ENCODE peak calls at places on chromosomes 12 and 14, in six cellular contexts. E is stimulated activated CD4-positive, alpha-beta T cell treated with anti-CD3 and anti-CD28 coated beads, Interleukin-12 subunit alpha, Interleukin-12 subunit beta, amount 100 ng/mL, for 24 hours; X is endothelial cell of umbilical vein; N is heart right ventricle; C is NCI-H1436 treated with DMSO at 0.1 percent for 48 hours; I is ELR. D is an unnamed sample.

GRCh38 chr14:89915114-89915878 is 39.2 kb downstream of the EFCAB11 start:
- DNase-seq in N (no peak), C (no peak), E (peak), X (peak), I (peak), D (no peak)

GRCh38 chr12:48716168-48716492 is 377 bp downstream of the CCNT1 start:
- DNase-seq in I (no peak), E (no peak), C (no peak), X (no peak), N (no peak), D (no peak)

GRCh38 chr12:2113501-2113912 is 60.7 kb downstream of the CACNA1C start:
- DNase-seq in N (peak), C (no peak), I (no peak), E (no peak), X (no peak), D (peak)

GRCh38 chr14:59343585-59343984 is 121.6 kb downstream of the GPR135 start:
- DNase-seq in E (no peak), N (peak), X (no peak), C (no peak), I (no peak), D (peak)

GRCh38 chr12:19780460-19780859 is 341.2 kb downstream of the AEBP2 start:
- DNase-seq in I (no peak), E (no peak), N (no peak), X (no peak), C (no peak), D (no peak)

GRCh38 chr14:29521526-29522137 is 406.0 kb downstream of the PRKD1 start:
- DNase-seq in E (no peak), I (peak), X (peak), C (no peak), N (no peak), D (no peak)

GRCh38 chr14:45003924-45004323 is 41.9 kb downstream of the TOGARAM1 start:
- DNase-seq in N (no peak), E (no peak), X (no peak), C (no peak), I (no peak), D (no peak)

GRCh38 chr14:80658733-80659132 is 282.8 kb downstream of the CEP128 start:
- DNase-seq in X (no peak), I (no peak), E (no peak), N (no peak), C (no peak), D (no peak)

GRCh38 chr14:68781161-68782021 is 11.5 kb downstream of the ZFP36L1 start:
- DNase-seq in X (no peak), N (no peak), E (no peak), I (no peak), C (no peak), D (peak)

GRCh38 chr12:19273482-19274330 is 144.2 kb downstream of the PLEKHA5 start:
- DNase-seq in N (peak), I (peak), E (no peak), C (peak), X (peak), D (peak)

D was measured in pancreas.